ENCODE peak calls at places on chromosomes 4 and X, in ten cellular contexts. W is T-helper 2 cell; S is GM04504; R is activated T-cell treated with anti-CD3 and anti-CD28 coated beads, Interleukin-2, amount 50 U/mL, for 72 hours; Y is adrenal gland; F is ELR; H is posterior cingulate gyrus; E is colonic mucosa; G is HS-5; C is renal cortical epithelial cell. P is an unnamed sample.

GRCh38 chr4:152304220-152304619 is 231.7 kb downstream of the FBXW7 start:
- DNase-seq in W (no peak), S (no peak), R (no peak), Y (no peak), F (no peak), H (no peak), E (no peak), G (no peak), C (peak), P (peak)

GRCh38 chrX:1283093-1283492 is 14.5 kb downstream of the CSF2RA start:
- DNase-seq in W (no peak), S (no peak), R (no peak), Y (no peak), F (no peak), H (no peak), E (no peak), G (no peak), C (no peak), P (no peak)

GRCh38 chrX:118271770-118272169 is 74.1 kb upstream of the WDR44 start:
- DNase-seq in W (no peak), S (no peak), R (no peak), Y (no peak), F (no peak), H (no peak), E (no peak), G (no peak), C (no peak), P (no peak)

GRCh38 chrX:123450217-123450616 is 266.1 kb downstream of the GRIA3 start:
- DNase-seq in W (no peak), S (no peak), R (no peak), Y (no peak), F (peak), H (no peak), E (no peak), G (no peak), C (peak), P (peak)

GRCh38 chr4:181946902-181947301 is 296.3 kb upstream of the TENM3 start:
- DNase-seq in W (no peak), S (no peak), R (no peak), Y (no peak), F (peak), H (no peak), E (no peak), G (no peak), C (no peak), P (no peak)

GRCh38 chr4:63493265-63493664 is 916.0 kb downstream of the TECRL start:
- DNase-seq in W (no peak), S (no peak), R (no peak), Y (no peak), F (no peak), H (no peak), E (no peak), G (no peak), C (no peak), P (no peak)

GRCh38 chr4:85842540-85842939 is 367.6 kb downstream of the ARHGAP24 start:
- DNase-seq in W (no peak), S (no peak), R (no peak), Y (no peak), F (no peak), H (peak), E (peak), G (no peak), C (peak), P (no peak)

GRCh38 chrX:81308086-81308852 is 106.4 kb downstream of the SH3BGRL start:
- DNase-seq in W (no peak), S (no peak), R (no peak), Y (no peak), F (no peak), H (peak), E (no peak), G (no peak), C (no peak), P (no peak)

GRCh38 chr4:78560296-78560963 is 8.9 kb downstream of the ANXA3 start:
- DNase-seq in W (no peak), S (peak), R (no peak), Y (no peak), F (peak), H (no peak), E (no peak), G (peak), C (peak), P (no peak)

GRCh38 chr4:126890994-126891393 is 741.8 kb upstream of the INTU start:
- DNase-seq in W (no peak), S (no peak), R (no peak), Y (no peak), F (no peak), H (no peak), E (no peak), G (no peak), C (peak), P (no peak)

GRCh38 chr4:175346381-175346780 is 428.2 kb downstream of the ADAM29 start:
- DNase-seq in W (no peak), S (no peak), R (no peak), Y (no peak), F (peak), H (no peak), E (no peak), G (no peak), C (peak), P (no peak)

GRCh38 chrX:115625577-115626301 is 64.8 kb downstream of the PLS3 start:
- DNase-seq in W (no peak), S (no peak), R (no peak), Y (no peak), F (no peak), H (no peak), E (no peak), G (no peak), C (no peak), P (no peak)

GRCh38 chr4:113582737-113583136 is 178.8 kb downstream of the CAMK2D start:
- DNase-seq in W (no peak), S (no peak), R (no peak), Y (no peak), F (no peak), H (no peak), E (no peak), G (no peak), C (no peak), P (no peak)

GRCh38 chr4:65624651-65625050 is 45.6 kb downstream of the EPHA5 start:
- DNase-seq in W (no peak), S (no peak), R (no peak), Y (no peak), F (peak), H (no peak), E (no peak), G (no peak), C (no peak), P (no peak)

P was measured in GM10248.